ENCODE peak calls at places on chromosomes 5 and 9, in eight cellular contexts. A is IMR-90; Y is left ventricle myocardium inferior; O is CD8-positive, alpha-beta memory T cell; D is upper lobe of left lung; W is kidney; E is CD8-positive, alpha-beta T cell; Z is MM.1S. P is an unnamed sample.

GRCh38 chr5:75042511-75042910 is 9.8 kb downstream of the GCNT4 start:
- DNase-seq in A (no peak), E (no peak), Y (no peak), D (no peak), W (no peak), O (no peak), Z (no peak), P (no peak)

GRCh38 chr9:130896233-130897012 is at the start of gene QRFP:
- DNase-seq in Z (no peak), D (no peak), E (no peak), W (no peak), Y (no peak), A (no peak), O (no peak), P (no peak)

GRCh38 chr5:65672787-65673186 is 48.0 kb downstream of the SHLD3 start:
- DNase-seq in Z (no peak), W (no peak), E (no peak), Y (no peak), A (peak; percentile 88), D (no peak), O (no peak), P (no peak)

GRCh38 chr5:69462170-69462569 is 30.4 kb upstream of the OCLN start:
- DNase-seq in D (no peak), W (no peak), Z (no peak), O (no peak), E (no peak), A (no peak), Y (no peak), P (no peak)

GRCh38 chr5:36442352-36442751 is 140.7 kb upstream of the RANBP3L start:
- DNase-seq in Z (no peak), E (no peak), D (no peak), O (no peak), A (no peak), W (no peak), Y (no peak), P (peak; percentile 80)

GRCh38 chr5:122091942-122092600 is 14.0 kb upstream of the LOX start:
- DNase-seq in A (peak; percentile 77), W (no peak), E (no peak), Z (no peak), O (no peak), Y (no peak), D (no peak), P (no peak)

GRCh38 chr5:167916261-167916660 is 375.2 kb upstream of the WWC1 start:
- DNase-seq in O (no peak), Z (no peak), D (no peak), W (no peak), E (no peak), A (no peak), Y (no peak), P (no peak)

GRCh38 chr5:90902681-90903386 is 344.2 kb downstream of the ADGRV1 start:
- DNase-seq in W (no peak), Y (no peak), D (no peak), A (no peak), E (no peak), O (no peak), Z (no peak), P (no peak)

GRCh38 chr9:31467086-31467485 is 917.4 kb upstream of the ACO1 start:
- DNase-seq in W (no peak), A (no peak), E (no peak), Z (no peak), D (no peak), O (no peak), Y (no peak), P (no peak)

GRCh38 chr9:98185611-98186171 is 6.7 kb downstream of the CORO2A start:
- DNase-seq in O (no peak), Z (no peak), A (no peak), E (no peak), Y (no peak), W (no peak), D (no peak), P (no peak)

GRCh38 chr5:72271696-72272095 is 48.3 kb downstream of the MRPS27 start:
- DNase-seq in E (no peak), Y (no peak), A (no peak), W (no peak), O (no peak), Z (no peak), D (no peak), P (no peak)

GRCh38 chr9:114437401-114437893 is 49.7 kb upstream of the AKNA start:
- DNase-seq in W (no peak), O (no peak), E (no peak), A (no peak), Z (no peak), D (no peak), Y (no peak), P (no peak)

GRCh38 chr9:14627513-14627912 is 65.7 kb downstream of the ZDHHC21 start:
- DNase-seq in W (no peak), A (no peak), O (no peak), E (no peak), Y (no peak), D (no peak), Z (no peak), P (no peak)

GRCh38 chr9:16687678-16688369 is 182.6 kb downstream of the BNC2 start:
- DNase-seq in W (no peak), Z (no peak), Y (no peak), E (no peak), A (peak; percentile 51), O (no peak), D (no peak), P (no peak)

GRCh38 chr5:148937830-148938534 is 111.6 kb downstream of the ADRB2 start:
- DNase-seq in Z (no peak), A (no peak), Y (no peak), W (no peak), D (no peak), E (no peak), O (no peak), P (no peak)

GRCh38 chr9:132750668-132751067 is 80.4 kb downstream of the GTF3C4 start:
- DNase-seq in E (no peak), A (no peak), Y (no peak), D (peak; percentile 2), W (peak; percentile 4), Z (no peak), O (no peak), P (no peak)

GRCh38 chr5:44885903-44886302 is 77.2 kb downstream of the MRPS30 start:
- DNase-seq in Z (peak; percentile 86), D (no peak), Y (no peak), A (no peak), E (no peak), O (no peak), W (no peak), P (no peak)

GRCh38 chr5:142586552-142586951 is 99.3 kb downstream of the FGF1 start:
- DNase-seq in Z (no peak), Y (no peak), E (no peak), A (no peak), O (no peak), D (no peak), W (no peak), P (no peak)
- H3K36me3 ChIP-seq in Z (no peaks in the 10 kb centered on the region), Y (no peaks in the 10 kb centered on the region), E (no peaks in the 10 kb centered on the region), A (no peaks in the 10 kb centered on the region), O (no peaks in the 10 kb centered on the region), D (no peaks in the 10 kb centered on the region), W (no peaks in the 10 kb centered on the region), P (no peaks in the 10 kb centered on the region)

GRCh38 chr5:95746194-95746593 is 15.1 kb downstream of the RHOBTB3 start:
- DNase-seq in A (no peak), E (no peak), Z (no peak), Y (no peak), O (no peak), W (no peak), D (no peak), P (no peak)
- H3K36me3 ChIP-seq in A (peaks cover 47% of the 10 kb centered on the region), E (no peaks in the 10 kb centered on the region), Z (no peaks in the 10 kb centered on the region), Y (peaks cover 41% of the 10 kb centered on the region), O (no peaks in the 10 kb centered on the region), W (no peaks in the 10 kb centered on the region), D (no peaks in the 10 kb centered on the region), P (no peaks in the 10 kb centered on the region)

GRCh38 chr5:127950707-127951356 is 132.7 kb upstream of the SLC12A2 start:
- DNase-seq in W (no peak), Z (no peak), A (peak; percentile 18), D (no peak), O (no peak), E (no peak), Y (no peak), P (no peak)
- H3K36me3 ChIP-seq in W (no peaks in the 10 kb centered on the region), Z (no peaks in the 10 kb centered on the region), A (no peaks in the 10 kb centered on the region), D (no peaks in the 10 kb centered on the region), O (no peaks in the 10 kb centered on the region), E (no peaks in the 10 kb centered on the region), Y (no peaks in the 10 kb centered on the region), P (no peaks in the 10 kb centered on the region)

GRCh38 chr9:84711398-84711777 is 41.9 kb downstream of the NTRK2 start:
- DNase-seq in O (no peak), Y (no peak), A (no peak), W (no peak), D (no peak), E (no peak), Z (no peak), P (no peak)

GRCh38 chr9:84710701-84711397 is 41.3 kb downstream of the NTRK2 start:
- DNase-seq in O (no peak), E (no peak), W (no peak), D (no peak), Y (peak; percentile 25), Z (no peak), A (no peak), P (no peak)

GRCh38 chr9:84711936-84712335 is 42.4 kb downstream of the NTRK2 start:
- DNase-seq in Z (no peak), W (peak; percentile 75), D (no peak), Y (no peak), E (no peak), A (no peak), O (no peak), P (no peak)

DNA sequence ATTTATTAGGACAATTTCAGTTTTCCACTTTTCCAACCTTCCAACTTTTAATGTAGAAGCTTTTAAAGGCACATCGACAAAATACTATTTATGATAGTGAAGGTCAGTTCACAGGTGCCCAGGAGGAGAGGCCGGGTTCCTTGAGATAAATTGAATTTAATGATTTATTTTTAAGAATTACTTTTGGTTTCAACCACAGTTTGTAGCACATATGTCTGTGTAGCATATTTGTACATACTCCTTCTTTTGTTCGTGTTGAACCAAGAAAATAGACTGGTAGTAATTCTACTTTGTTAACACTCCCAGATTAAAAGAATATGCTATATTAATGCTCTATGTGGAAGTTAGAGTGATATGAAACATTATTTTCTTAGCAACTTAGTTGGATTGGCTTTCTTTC is 46.7 kb downstream of the NTRK2 start:
- DNase-seq in E (no peak), D (no peak), W (no peak), A (no peak), Y (no peak), Z (peak; percentile 66), O (no peak), P (no peak)
- H3K36me3 ChIP-seq in E (no peaks in the 10 kb centered on the region), D (no peaks in the 10 kb centered on the region), W (no peaks in the 10 kb centered on the region), A (no peaks in the 10 kb centered on the region), Y (no peaks in the 10 kb centered on the region), Z (no peaks in the 10 kb centered on the region), O (no peaks in the 10 kb centered on the region), P (no peaks in the 10 kb centered on the region)

GRCh38 chr9:124327488-124327887 is 69.7 kb downstream of the NEK6 start:
- DNase-seq in O (no peak), Z (no peak), W (no peak), D (no peak), Y (no peak), E (no peak), A (no peak), P (no peak)
- H3K36me3 ChIP-seq in O (no peaks in the 10 kb centered on the region), Z (no peaks in the 10 kb centered on the region), W (peaks cover 13% of the 10 kb centered on the region), D (peaks cover 52% of the 10 kb centered on the region), Y (peaks cover 32% of the 10 kb centered on the region), E (no peaks in the 10 kb centered on the region), A (peaks cover 93% of the 10 kb centered on the region), P (peaks cover 72% of the 10 kb centered on the region)

GRCh38 chr9:121328476-121328875 is 41.6 kb downstream of the STOM start:
- DNase-seq in E (no peak), O (no peak), W (no peak), Y (no peak), D (no peak), Z (no peak), A (no peak), P (no peak)
- H3K36me3 ChIP-seq in E (no peaks in the 10 kb centered on the region), O (no peaks in the 10 kb centered on the region), W (peaks cover 63% of the 10 kb centered on the region), Y (peaks cover 97% of the 10 kb centered on the region), D (peaks cover 87% of the 10 kb centered on the region), Z (no peaks in the 10 kb centered on the region), A (peaks cover 85% of the 10 kb centered on the region), P (peaks cover 81% of the 10 kb centered on the region)

P was measured in RWPE2.